ENCODE peak calls at places on chromosomes 4 and X, in five cellular contexts. B, T, G, Z and I are unnamed samples.

GRCh38 chrX:103155201-103155600 is 59.7 kb upstream of the BEX4 start:
- DNase-seq in B (no peak), Z (no peak), T (no peak), G (no peak), I (no peak)

GRCh38 chr4:784401-785331 is 41.3 kb downstream of the CPLX1 start:
- DNase-seq in T (no peak), B (no peak), G (no peak), Z (no peak), I (no peak)

GRCh38 chrX:51837926-51838325 is 55.5 kb upstream of the MAGED1 start:
- DNase-seq in T (no peak), G (peak; percentile 41), Z (no peak), B (peak; percentile 77), I (peak; percentile 48)

GRCh38 chr4:118112117-118112516 is 77.8 kb downstream of the NDST3 start:
- DNase-seq in T (no peak), G (no peak), Z (no peak), B (no peak), I (no peak)

GRCh38 chrX:18039023-18039422 is 177.9 kb upstream of the RAI2 start:
- DNase-seq in Z (no peak), T (no peak), B (no peak), G (no peak), I (no peak)

GRCh38 chr4:158003212-158003611 is 169.6 kb downstream of the GASK1B start:
- DNase-seq in B (no peak), G (no peak), Z (no peak), T (no peak), I (no peak)

GRCh38 chrX:115023139-115023538 is 5.7 kb upstream of the IL13RA2 start:
- DNase-seq in B (no peak), T (no peak), G (no peak), Z (no peak), I (no peak)

GRCh38 chr4:185265942-185266341 is 56.5 kb downstream of the SNX25 start:
- DNase-seq in Z (peak; percentile 75), B (no peak), G (no peak), T (peak; percentile 6), I (no peak)

GRCh38 chrX:45046417-45046816 is 154.3 kb downstream of the DIPK2B start:
- DNase-seq in T (no peak), G (no peak), B (no peak), Z (no peak), I (no peak)

GRCh38 chrX:53713987-53714579 is 27.6 kb upstream of the HUWE1 start:
- DNase-seq in Z (peak; percentile 25), G (no peak), B (no peak), T (peak; percentile 9), I (no peak)

GRCh38 chrX:47877327-47877726 is 40.6 kb downstream of the ZNF81 start:
- DNase-seq in Z (no peak), G (no peak), B (no peak), T (no peak), I (no peak)

GRCh38 chr4:10048931-10049655 is 27.8 kb upstream of the SLC2A9 start:
- DNase-seq in T (no peak), Z (no peak), G (no peak), B (no peak), I (no peak)

GRCh38 chr4:98289375-98289774 is 28.2 kb downstream of the RAP1GDS1 start:
- DNase-seq in T (no peak), B (no peak), Z (no peak), G (no peak), I (no peak)

GRCh38 chrX:13836575-13836974 is 19.7 kb upstream of the GPM6B start:
- DNase-seq in B (no peak), G (no peak), T (no peak), Z (no peak), I (no peak)

GRCh38 chr4:47031011-47031678 is at the start of gene GABRB1:
- DNase-seq in G (peak; percentile 45), Z (no peak), B (no peak), T (peak; percentile 11), I (peak; percentile 48)

GRCh38 chr4:122728781-122729330 is 3.6 kb upstream of the BBS12 start:
- DNase-seq in B (no peak), T (no peak), G (no peak), Z (no peak), I (no peak)

GRCh38 chr4:151226004-151226932 is 50.7 kb upstream of the PRSS48 start:
- DNase-seq in B (no peak), T (no peak), Z (no peak), G (no peak), I (no peak)

GRCh38 chr4:137905930-137906329 is 336.2 kb downstream of the SLC7A11 start:
- DNase-seq in T (no peak), Z (no peak), G (no peak), B (no peak), I (no peak)

GRCh38 chrX:630007-630921 is at the start of gene SHOX:
- DNase-seq in T (no peak), G (no peak), Z (no peak), B (peak; percentile 70), I (no peak)

GRCh38 chr4:136967069-136967468 is 565.2 kb downstream of the PCDH18 start:
- DNase-seq in Z (no peak), T (no peak), G (no peak), B (no peak), I (no peak)

GRCh38 chrX:110316351-110317078 is 1.4 kb downstream of the AMMECR1 start:
- DNase-seq in G (no peak), B (no peak), T (no peak), Z (no peak), I (no peak)

GRCh38 chrX:115399306-115399705 is 109.8 kb downstream of the LUZP4 start:
- DNase-seq in G (no peak), Z (no peak), B (no peak), T (no peak), I (no peak)

GRCh38 chr4:119034276-119035008 is 101.2 kb upstream of the MYOZ2 start:
- DNase-seq in B (no peak), Z (no peak), T (no peak), G (no peak), I (no peak)

GRCh38 chr4:40305329-40306193 is 29.6 kb upstream of the CHRNA9 start:
- DNase-seq in Z (peak; percentile 85), G (no peak), T (peak; percentile 58), B (no peak), I (no peak)

GRCh38 chr4:121219222-121219621 is 55.1 kb upstream of the TNIP3 start:
- DNase-seq in B (no peak), G (no peak), Z (no peak), T (no peak), I (no peak)

GRCh38 chr4:17068396-17068795 is 170.0 kb upstream of the LDB2 start:
- DNase-seq in T (no peak), G (no peak), Z (no peak), B (no peak), I (no peak)

GRCh38 chr4:153156263-153156662 is 48.0 kb upstream of the TRIM2 start:
- DNase-seq in B (no peak), Z (peak; percentile 30), T (peak; percentile 12), G (no peak), I (no peak)

GRCh38 chr4:130099159-130099558 is 1003.2 kb downstream of the C4orf33 start:
- DNase-seq in G (no peak), T (no peak), B (no peak), Z (no peak), I (no peak)

GRCh38 chrX:140447150-140447549 is 57.7 kb downstream of the SOX3 start:
- DNase-seq in B (no peak), T (no peak), Z (no peak), G (no peak), I (no peak)

GRCh38 chr4:166252487-166253402 is 379.7 kb downstream of the TLL1 start:
- DNase-seq in B (no peak), T (no peak), Z (peak; percentile 28), G (no peak), I (no peak)

GRCh38 chrX:44828008-44828605 is 15.7 kb upstream of the DUSP21 start:
- DNase-seq in T (no peak), B (no peak), G (no peak), Z (no peak), I (no peak)

GRCh38 chr4:105061136-105061696 is 85.5 kb upstream of the TET2 start:
- DNase-seq in G (no peak), B (no peak), Z (peak; percentile 5), T (peak; percentile 3), I (no peak)

GRCh38 chrX:22278375-22278774 is 5.7 kb downstream of the CBLL2 start:
- DNase-seq in G (no peak), B (no peak), T (no peak), Z (no peak), I (no peak)

GRCh38 chr4:8266088-8266487 is 3.5 kb upstream of the HTRA3 start:
- DNase-seq in T (no peak), B (no peak), G (no peak), Z (no peak), I (no peak)

DNA sequence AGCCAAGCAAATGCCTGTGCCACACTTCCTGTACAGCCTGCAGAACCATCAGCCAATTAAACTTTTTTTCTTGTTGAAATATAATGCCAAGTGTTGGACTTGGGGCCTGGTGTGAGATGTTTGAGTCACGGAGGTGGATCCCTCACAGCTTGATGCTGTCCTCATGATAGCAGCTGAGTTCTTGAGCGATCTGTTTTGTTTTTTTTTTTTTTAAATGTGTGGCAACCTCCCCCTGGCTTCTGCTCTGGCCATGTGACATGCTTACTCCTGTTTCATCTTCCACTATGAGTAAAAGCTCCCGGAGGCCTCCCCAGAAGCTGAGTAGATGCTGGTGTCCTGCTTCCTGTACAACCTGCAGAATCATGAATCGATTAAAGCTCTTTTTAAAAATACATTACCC is 973.3 kb upstream of the FTHL17 start:
- DNase-seq in T (no peak), Z (no peak), G (no peak), B (no peak), I (no peak)
- H3K27ac ChIP-seq in T (no peak overlapping the region), Z (no peak overlapping the region), G (no peak overlapping the region), B (no peak overlapping the region), I (no peak overlapping the region)

DNA sequence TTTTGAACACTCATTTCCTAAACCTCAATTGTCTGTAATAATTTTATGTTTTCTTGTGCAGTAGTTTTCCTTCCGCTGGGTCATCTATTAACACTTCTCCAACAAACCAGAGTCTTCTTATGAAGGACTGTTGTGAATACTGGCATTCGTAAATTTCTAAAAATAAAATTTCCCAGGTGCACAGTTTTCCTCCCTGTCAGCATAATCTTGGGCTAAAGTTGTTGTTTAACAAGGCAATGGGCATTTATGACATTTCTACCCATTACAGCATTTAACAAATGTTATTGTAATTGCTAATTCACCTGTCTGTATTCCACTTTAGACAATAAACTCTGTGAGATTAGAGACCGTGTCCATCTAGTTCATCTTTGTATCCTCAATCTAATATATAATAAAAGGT is 1.2 kb downstream of the SCFD2 start:
- DNase-seq in G (no peak), B (no peak), T (no peak), Z (no peak), I (no peak)
- H3K4me3 ChIP-seq in G (peak overlapping the region; percentile 60), B (peak overlapping the region; percentile 96), T (no peak overlapping the region), Z (peak overlapping the region; percentile 98), I (peak overlapping the region; percentile 78)

DNA sequence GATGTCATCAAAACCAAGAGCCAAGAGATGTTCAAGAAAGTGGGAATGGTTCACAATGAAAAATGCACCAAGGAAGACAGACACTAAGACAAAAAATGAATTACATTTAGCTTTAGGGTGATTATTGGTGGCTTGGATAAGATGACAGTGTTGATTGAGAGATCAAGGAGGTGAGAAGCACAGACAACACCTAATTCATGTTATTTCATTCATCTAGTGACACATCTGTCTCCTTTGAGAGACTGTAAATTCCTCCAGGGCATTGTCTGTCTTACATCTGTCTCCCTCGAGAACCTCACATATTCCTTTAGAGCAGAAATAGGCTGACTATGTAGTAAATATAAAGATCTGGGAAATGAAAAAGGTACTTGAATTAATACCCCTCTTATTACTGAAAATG is 94.2 kb upstream of the SMIM31 start:
- DNase-seq in B (no peak), T (no peak), G (no peak), Z (no peak), I (no peak)
- H3K4me1 ChIP-seq in B (no peaks in the 10 kb centered on the region), T (no peaks in the 10 kb centered on the region), G (no peaks in the 10 kb centered on the region), Z (no peaks in the 10 kb centered on the region), I (no peaks in the 10 kb centered on the region)

GRCh38 chrX:65697173-65697572 is 29.7 kb downstream of the MSN start:
- DNase-seq in B (no peak), G (no peak), Z (no peak), T (no peak), I (no peak)
- H3K27ac ChIP-seq in B (peak overlapping the region; percentile 29), G (peak overlapping the region; percentile 27), Z (peak overlapping the region; percentile 100), T (peak overlapping the region; percentile 34), I (peak overlapping the region; percentile 76)